ENCODE peak calls at places on chromosomes 4 and X, in seven cellular contexts. S is H1, C is GM12878, W is HCT116, E is HepG2, Y is K562, H is SK-N-SH. U is an unnamed sample.

GRCh38 chr4:45550766-45551366 is 573.0 kb downstream of the GABRG1 start:
- DNase-seq in E (no peak), H (no peak), Y (no peak), C (no peak), S (no peak), W (no peak), U (no peak)

GRCh38 chr4:84379881-84380618 is 119.0 kb downstream of the NKX6-1 start:
- DNase-seq in S (no peak), C (no peak), E (no peak), W (no peak), Y (no peak), H (no peak), U (no peak)

GRCh38 chr4:150117094-150117493 is 38.8 kb downstream of the DCLK2 start:
- DNase-seq in S (no peak), H (no peak), E (no peak), C (no peak), Y (no peak), W (no peak), U (no peak)

GRCh38 chr4:184669251-184669650 is 19.7 kb downstream of the PRIMPOL start:
- DNase-seq in E (no peak), S (no peak), Y (no peak), W (no peak), H (no peak), C (no peak), U (no peak)

GRCh38 chr4:146318894-146319293 is 104.6 kb downstream of the REELD1 start:
- DNase-seq in W (no peak), C (no peak), S (no peak), H (no peak), E (no peak), Y (no peak), U (no peak)

GRCh38 chrX:53279296-53280237 is 1.8 kb downstream of the IQSEC2 start:
- DNase-seq in Y (peak), H (no peak), S (no peak), W (no peak), C (no peak), E (no peak), U (no peak)

GRCh38 chr4:118313098-118313497 is 39.7 kb downstream of the PRSS12 start:
- DNase-seq in H (no peak), Y (peak), C (no peak), S (no peak), E (no peak), W (no peak), U (no peak)

GRCh38 chrX:103941201-103941975 is 21.0 kb upstream of the TMSB15B start:
- DNase-seq in W (no peak), C (no peak), E (no peak), S (no peak), H (peak), Y (peak), U (no peak)

GRCh38 chr4:12588572-12588971 is 895.6 kb downstream of the RAB28 start:
- DNase-seq in E (no peak), S (no peak), C (no peak), H (no peak), W (no peak), Y (no peak), U (no peak)

GRCh38 chrX:46573896-46574336 is 351 bp downstream of the CHST7 start:
- DNase-seq in S (peak), Y (no peak), H (peak), W (no peak), C (no peak), E (peak), U (peak)

GRCh38 chrX:123083924-123084323 is 100.2 kb upstream of the GRIA3 start:
- DNase-seq in S (no peak), C (no peak), Y (no peak), W (no peak), H (no peak), E (no peak), U (no peak)

GRCh38 chr4:40417941-40418340 is 82.8 kb downstream of the CHRNA9 start:
- DNase-seq in Y (no peak), E (no peak), W (no peak), S (no peak), C (no peak), H (no peak), U (no peak)

GRCh38 chr4:123583043-123583442 is 186.4 kb downstream of the SPRY1 start:
- DNase-seq in Y (no peak), E (no peak), S (no peak), W (no peak), C (no peak), H (no peak), U (no peak)
- TF ChIP-seq JUND in Y (no peak), E (no peak), S (no peak), W (no peak), C (no peak), H (no peak), U (no peak)

GRCh38 chrX:8668797-8669196 is 63.1 kb downstream of the ANOS1 start:
- DNase-seq in Y (peak), E (no peak), C (no peak), S (no peak), H (no peak), W (no peak), U (no peak)
- TF ChIP-seq JUND in Y (no peak), E (no peak), C (no peak), S (no peak), H (no peak), W (no peak), U (no peak)

DNA sequence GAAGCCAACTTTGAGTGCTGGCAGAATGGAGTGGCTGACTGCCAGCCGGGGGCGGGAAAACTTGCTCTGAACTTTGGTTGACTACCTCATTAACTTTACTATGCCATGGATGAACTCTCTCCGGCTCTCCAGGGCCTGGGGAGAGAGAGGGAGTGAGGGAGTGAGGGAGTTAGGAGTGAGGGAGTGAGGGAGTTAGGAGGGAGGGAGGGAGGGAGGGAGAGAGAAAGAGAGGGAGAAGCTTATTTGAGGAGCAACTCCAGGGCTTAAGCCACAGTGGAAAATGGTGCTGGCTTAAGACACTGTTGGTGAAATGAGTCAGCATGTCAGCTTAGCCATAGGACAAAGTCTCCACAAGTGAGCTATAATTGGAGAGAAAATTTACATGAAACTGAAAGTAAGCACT is 280.9 kb upstream of the RPS6KA3 start:
- DNase-seq in W (no peak), C (no peak), S (no peak), E (peak), H (no peak), Y (no peak), U (no peak)
- TF ChIP-seq JUND in W (no peak), C (no peak), S (no peak), E (no peak), H (no peak), Y (no peak), U (no peak)

DNA sequence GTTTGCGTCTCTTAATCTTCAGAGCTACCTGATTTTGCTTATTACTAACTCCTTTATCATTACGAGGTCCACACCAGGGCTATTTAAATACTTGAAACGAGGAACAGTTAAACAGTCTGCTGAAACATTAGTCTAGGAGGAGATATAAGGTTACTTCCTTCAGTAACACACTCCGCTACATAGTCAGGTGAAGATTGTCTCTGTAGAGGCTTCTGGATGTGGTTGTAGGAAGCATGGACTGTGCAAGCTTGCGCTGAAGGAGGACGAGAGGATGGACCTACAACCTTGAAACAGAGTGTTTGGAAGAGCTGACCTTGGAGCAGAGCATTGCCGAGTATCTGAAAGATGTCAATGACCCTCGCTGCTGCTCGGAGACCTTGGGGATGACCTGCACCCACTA is at the start of gene CLRN2:
- DNase-seq in W (no peak), H (no peak), Y (no peak), S (no peak), E (no peak), C (no peak), U (no peak)
- TF ChIP-seq JUND in W (no peak), H (no peak), Y (no peak), S (no peak), E (no peak), C (no peak), U (no peak)

GRCh38 chr4:153281476-153281875 is 63.0 kb upstream of the MND1 start:
- DNase-seq in W (no peak), H (no peak), S (no peak), Y (no peak), E (no peak), C (no peak), U (no peak)

GRCh38 chr4:153282023-153282422 is 62.5 kb upstream of the MND1 start:
- DNase-seq in Y (no peak), W (no peak), H (no peak), S (no peak), E (no peak), C (no peak), U (no peak)

GRCh38 chr4:153283260-153283659 is 61.2 kb upstream of the MND1 start:
- DNase-seq in H (no peak), E (no peak), W (no peak), S (no peak), Y (no peak), C (no peak), U (no peak)
- TF ChIP-seq JUND in H (no peak), E (no peak), W (no peak), S (no peak), Y (no peak), C (no peak), U (no peak)

GRCh38 chr4:108700358-108700757 is 50.0 kb downstream of the OSTC start:
- DNase-seq in Y (no peak), E (no peak), H (peak), S (no peak), C (no peak), W (no peak), U (no peak)

GRCh38 chr4:108703370-108703769 is 53.0 kb downstream of the OSTC start:
- DNase-seq in W (no peak), Y (no peak), H (no peak), S (no peak), C (no peak), E (no peak), U (no peak)

GRCh38 chr4:108703966-108704365 is 53.6 kb downstream of the OSTC start:
- DNase-seq in W (no peak), C (no peak), S (no peak), E (no peak), H (no peak), Y (no peak), U (no peak)

GRCh38 chr4:108706289-108706688 is 55.9 kb downstream of the OSTC start:
- DNase-seq in E (no peak), C (no peak), S (no peak), Y (no peak), W (no peak), H (no peak), U (no peak)

GRCh38 chr4:108702960-108703359 is 52.6 kb downstream of the OSTC start:
- DNase-seq in H (no peak), W (no peak), E (no peak), Y (no peak), S (no peak), C (no peak), U (no peak)
- TF ChIP-seq JUND in H (no peak), W (no peak), E (no peak), Y (no peak), S (no peak), C (no peak), U (no peak)

U was measured in T47D.